ENCODE peak calls at places on chromosome 2, in five cellular contexts. E is OCI-LY7, W is astrocyte, H is IMR-90, U is H1. D is an unnamed sample.

GRCh38 chr2:230939066-230939591 is 14.1 kb upstream of the GPR55 start:
- DNase-seq in H (no peak), E (no peak), W (no peak), U (no peak), D (no peak)

GRCh38 chr2:135030826-135031225 is 16.4 kb downstream of the MAP3K19 start:
- DNase-seq in W (peak; percentile 39), E (peak; percentile 11), U (no peak), H (peak; percentile 65), D (no peak)

GRCh38 chr2:120520929-120521912 is 175.3 kb downstream of the INHBB start:
- DNase-seq in U (no peak), E (peak; percentile 34), W (no peak), H (peak; percentile 26), D (no peak)

GRCh38 chr2:223247136-223247535 is 195.1 kb downstream of the KCNE4 start:
- DNase-seq in H (peak; percentile 43), E (peak; percentile 3), U (no peak), W (peak; percentile 19), D (no peak)

GRCh38 chr2:56239437-56239836 is 55.6 kb downstream of the CCDC85A start:
- DNase-seq in H (peak; percentile 7), W (peak; percentile 53), U (no peak), E (no peak), D (no peak)

GRCh38 chr2:76050196-76050595 is 339.5 kb upstream of the GCFC2 start:
- DNase-seq in E (no peak), U (peak; percentile 10), H (no peak), W (no peak), D (no peak)

GRCh38 chr2:218026676-218027425 is 24.1 kb upstream of the TNS1 start:
- DNase-seq in E (no peak), H (no peak), W (no peak), U (no peak), D (no peak)

GRCh38 chr2:26605195-26605968 is 35.8 kb downstream of the CIB4 start:
- DNase-seq in U (peak; percentile 36), H (peak; percentile 48), E (peak; percentile 63), W (peak; percentile 16), D (peak; percentile 13)

GRCh38 chr2:186972281-186972970 is 123.5 kb upstream of the ZSWIM2 start:
- DNase-seq in W (no peak), H (no peak), U (no peak), E (no peak), D (no peak)

GRCh38 chr2:70009776-70010175 is 48.3 kb upstream of the ASPRV1 start:
- DNase-seq in W (no peak), H (no peak), E (no peak), U (no peak), D (no peak)
- H3K4me2 ChIP-seq in W (no peak overlapping the region), H (no peak overlapping the region), E (no peak overlapping the region), U (no peak overlapping the region), D (no peak overlapping the region)

GRCh38 chr2:235070063-235070706 is 118.4 kb downstream of the SH3BP4 start:
- DNase-seq in H (no peak), U (peak; percentile 63), E (no peak), W (no peak), D (no peak)

GRCh38 chr2:235061656-235062055 is 109.8 kb downstream of the SH3BP4 start:
- DNase-seq in W (no peak), E (no peak), U (no peak), H (no peak), D (no peak)

GRCh38 chr2:235063501-235063961 is 111.7 kb downstream of the SH3BP4 start:
- DNase-seq in H (no peak), E (no peak), W (no peak), U (no peak), D (no peak)

GRCh38 chr2:235064980-235065379 is 113.2 kb downstream of the SH3BP4 start:
- DNase-seq in H (no peak), W (no peak), U (no peak), E (no peak), D (no peak)

GRCh38 chr2:235066895-235067294 is 115.1 kb downstream of the SH3BP4 start:
- DNase-seq in W (no peak), E (no peak), H (no peak), U (no peak), D (no peak)
- H3K4me1 ChIP-seq in W (peaks cover 13% of the 10 kb centered on the region), E (no peaks in the 10 kb centered on the region), H (no peaks in the 10 kb centered on the region), U (peaks cover 13% of the 10 kb centered on the region), D (peaks cover 2% of the 10 kb centered on the region)

GRCh38 chr2:172227719-172228118 is 125.0 kb upstream of the DLX2 start:
- DNase-seq in W (no peak), H (no peak), U (no peak), E (no peak), D (no peak)

GRCh38 chr2:172229125-172229524 is 126.4 kb upstream of the DLX2 start:
- DNase-seq in H (no peak), W (no peak), U (no peak), E (no peak), D (no peak)

GRCh38 chr2:172230301-172230700 is 127.6 kb upstream of the DLX2 start:
- DNase-seq in H (no peak), U (no peak), E (no peak), W (no peak), D (no peak)

GRCh38 chr2:172226244-172227061 is 123.8 kb upstream of the DLX2 start:
- DNase-seq in E (peak; percentile 5), U (no peak), H (no peak), W (no peak), D (no peak)

GRCh38 chr2:172228177-172228785 is 125.6 kb upstream of the DLX2 start:
- DNase-seq in E (no peak), U (no peak), H (no peak), W (no peak), D (no peak)
- H3K4me2 ChIP-seq in E (no peak overlapping the region), U (no peak overlapping the region), H (no peak overlapping the region), W (no peak overlapping the region), D (peak overlapping the region; percentile 87)

DNA sequence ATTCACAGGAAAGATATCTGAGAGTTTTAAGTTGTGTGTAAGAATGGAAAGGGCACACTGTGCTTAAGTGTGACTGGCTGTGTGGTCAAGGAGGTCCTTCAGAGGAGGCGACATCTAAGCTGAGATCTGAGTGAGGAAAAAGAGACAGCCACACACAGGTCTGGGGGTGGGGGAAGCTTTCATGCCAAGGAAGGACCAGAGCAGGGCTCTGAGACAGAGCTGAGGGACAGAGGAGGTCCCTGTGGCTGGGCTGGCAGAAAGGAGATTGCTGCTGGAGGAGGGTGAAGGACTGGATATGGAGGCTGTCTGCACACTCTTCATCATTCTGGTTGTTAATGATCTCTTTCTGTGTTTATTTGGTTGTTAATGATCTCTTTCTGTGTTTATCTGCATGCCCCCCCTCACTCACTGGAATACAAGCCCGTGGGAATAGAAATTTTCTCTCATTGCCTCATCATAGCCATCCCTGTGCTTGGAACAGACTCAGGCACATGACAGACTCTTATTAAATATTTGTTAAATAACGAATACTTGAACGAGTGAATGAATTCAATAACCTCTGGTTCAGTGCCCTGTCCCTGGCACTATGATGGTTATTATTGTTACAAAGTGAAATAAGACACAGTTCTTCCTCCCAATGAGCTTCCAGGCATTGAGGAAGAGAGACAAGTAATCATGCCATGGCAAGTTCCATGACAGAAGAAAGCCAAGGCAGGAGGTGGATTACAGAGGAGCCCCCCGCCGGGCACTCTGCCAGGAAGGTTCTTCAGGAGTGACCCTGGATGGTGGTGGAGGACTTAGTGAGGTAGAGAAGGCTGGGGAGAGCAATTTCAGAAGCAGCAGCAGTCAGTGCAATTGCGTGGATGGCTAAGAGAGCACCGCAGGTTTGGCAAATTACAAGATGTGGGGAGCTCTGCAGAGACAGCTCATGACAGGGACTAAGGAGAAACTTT is 399.4 kb upstream of the HS6ST1 start:
- DNase-seq in H (no peak), U (no peak), E (no peak), W (no peak), D (no peak)
- H3K4me1 ChIP-seq in H (no peaks in the 10 kb centered on the region), U (no peaks in the 10 kb centered on the region), E (peaks cover 7% of the 10 kb centered on the region), W (no peaks in the 10 kb centered on the region), D (no peaks in the 10 kb centered on the region)

DNA sequence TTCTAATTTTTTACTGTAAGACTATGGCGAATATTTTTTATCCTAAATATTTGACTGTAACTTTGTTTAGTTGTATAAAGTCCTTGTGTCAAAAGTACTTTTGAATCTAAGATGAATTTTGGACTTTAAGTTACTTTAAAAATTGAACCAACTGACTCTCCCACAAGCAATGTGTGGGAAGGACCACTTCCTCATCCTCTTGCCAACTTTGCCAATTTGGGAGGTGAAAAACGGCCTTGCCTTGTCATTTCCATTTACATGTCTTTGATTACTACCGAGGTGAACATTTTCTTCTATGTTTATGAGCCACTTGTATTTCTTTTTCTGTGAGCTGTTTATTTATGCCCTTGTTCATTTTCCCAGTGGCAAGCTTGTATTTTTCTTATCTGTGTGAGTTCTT is 12.8 kb upstream of the MSGN1 start:
- DNase-seq in U (no peak), H (no peak), W (no peak), E (no peak), D (no peak)
- H3K4me2 ChIP-seq in U (no peak overlapping the region), H (no peak overlapping the region), W (no peak overlapping the region), E (peak overlapping the region; percentile 88), D (no peak overlapping the region)

GRCh38 chr2:11829324-11829946 is 83.0 kb downstream of the LPIN1 start:
- DNase-seq in H (peak; percentile 34), E (peak; percentile 86), U (peak; percentile 60), W (peak; percentile 16), D (no peak)

GRCh38 chr2:11830708-11831301 is 84.4 kb downstream of the LPIN1 start:
- DNase-seq in U (no peak), E (no peak), W (no peak), H (no peak), D (no peak)

GRCh38 chr2:11831415-11831814 is 85.0 kb downstream of the LPIN1 start:
- DNase-seq in E (no peak), H (no peak), U (no peak), W (no peak), D (no peak)

GRCh38 chr2:11828933-11829323 is 82.5 kb downstream of the LPIN1 start:
- DNase-seq in H (no peak), U (no peak), W (no peak), E (no peak), D (no peak)

GRCh38 chr2:11829947-11830707 is 83.7 kb downstream of the LPIN1 start:
- DNase-seq in E (peak; percentile 83), H (peak; percentile 98), U (peak; percentile 73), W (peak; percentile 99), D (peak; percentile 83)
- H3K4me1 ChIP-seq in E (peaks cover 55% of the 10 kb centered on the region), H (peaks cover 19% of the 10 kb centered on the region), U (peaks cover 4% of the 10 kb centered on the region), W (peaks cover 34% of the 10 kb centered on the region), D (peaks cover 22% of the 10 kb centered on the region)